ENCODE peak calls at places on chromosomes 11 and 22, in four cellular contexts. N is heart right ventricle, W is transverse colon, L is heart left ventricle. H is an unnamed sample. For H3K4me1, the result is how much of the 10 kb centered on the place peaks cover.

GRCh38 chr11:441043-441417 is 781 bp downstream of the ANO9 start:
- DNase-seq in L (peak), W (no peak), N (no peak), H (no peak)

GRCh38 chr11:117197516-117198456 is 1.4 kb upstream of the TAGLN start:
- DNase-seq in N (peak), L (no peak), W (peak), H (peak)

GRCh38 chr11:17786824-17787525 is 52.4 kb downstream of the KCNC1 start:
- DNase-seq in W (no peak), N (no peak), L (no peak), H (no peak)

GRCh38 chr11:86811637-86812321 is 11.4 kb downstream of the PRSS23 start:
- DNase-seq in N (no peak), L (no peak), W (no peak), H (no peak)

GRCh38 chr11:12961615-12962014 is 47.5 kb upstream of the RASSF10 start:
- DNase-seq in W (no peak), L (no peak), N (no peak), H (no peak)

GRCh38 chr22:46410291-46410808 is 74.8 kb downstream of the TRMU start:
- DNase-seq in W (no peak), N (no peak), L (no peak), H (no peak)

GRCh38 chr11:1054143-1055108 is 17.9 kb upstream of the MUC6 start:
- DNase-seq in N (peak), W (peak), L (peak), H (no peak)

GRCh38 chr11:35478411-35479139 is 46.8 kb downstream of the PAMR1 start:
- DNase-seq in N (no peak), W (peak), L (no peak), H (no peak)

GRCh38 chr11:72189448-72190250 is 2.3 kb upstream of the FOLR1 start:
- DNase-seq in L (no peak), W (no peak), N (no peak), H (no peak)

GRCh38 chr11:86746509-86746908 is 53.8 kb upstream of the PRSS23 start:
- DNase-seq in N (no peak), L (no peak), W (no peak), H (no peak)

GRCh38 chr22:40491990-40492631 is 121.7 kb downstream of the SGSM3 start:
- DNase-seq in N (no peak), W (no peak), L (no peak), H (no peak)

GRCh38 chr11:19276859-19277808 is 36.4 kb upstream of the E2F8 start:
- DNase-seq in W (peak), L (no peak), N (no peak), H (no peak)

GRCh38 chr22:48753752-48754517 is 1073.7 kb downstream of the BRD1 start:
- DNase-seq in L (no peak), W (no peak), N (no peak), H (no peak)

GRCh38 chr11:121321614-121322243 is 29.2 kb downstream of the SC5D start:
- DNase-seq in W (peak), L (no peak), N (no peak), H (no peak)

GRCh38 chr11:93751001-93751400 is 9.5 kb downstream of the C11orf54 start:
- DNase-seq in N (no peak), W (no peak), L (no peak), H (no peak)

GRCh38 chr22:31821572-31821971 is 67.8 kb downstream of the DEPDC5 start:
- DNase-seq in N (no peak), W (no peak), L (no peak), H (no peak)

GRCh38 chr11:45275823-45276222 is 10.3 kb downstream of the SYT13 start:
- DNase-seq in W (no peak), L (no peak), N (no peak), H (no peak)

GRCh38 chr11:77074205-77074604 is 7.4 kb downstream of the CAPN5 start:
- DNase-seq in L (no peak), W (peak), N (no peak), H (no peak)

GRCh38 chr11:35007277-35007676 is 90.9 kb downstream of the PDHX start:
- DNase-seq in W (no peak), N (no peak), L (no peak), H (no peak)

GRCh38 chr22:41381329-41382097 is at the start of gene TEF:
- DNase-seq in W (peak), L (peak), N (peak), H (peak)

GRCh38 chr11:44632466-44633123 is 67.1 kb downstream of the CD82 start:
- DNase-seq in N (peak), L (no peak), W (peak), H (no peak)

GRCh38 chr11:11789735-11790369 is 51.9 kb upstream of the USP47 start:
- DNase-seq in W (no peak), L (no peak), N (no peak), H (no peak)

GRCh38 chr11:32333335-32333991 is 101.9 kb downstream of the WT1 start:
- DNase-seq in L (peak), W (peak), N (peak), H (peak)

GRCh38 chr22:50403701-50404101 is 60.6 kb downstream of the PPP6R2 start:
- DNase-seq in W (peak), N (peak), L (peak), H (peak)

GRCh38 chr22:39356464-39356863 is 6.7 kb downstream of the SYNGR1 start:
- DNase-seq in N (no peak), W (no peak), L (no peak), H (no peak)

GRCh38 chr11:106224172-106224571 is 146.7 kb downstream of the AASDHPPT start:
- DNase-seq in W (no peak), L (no peak), N (no peak), H (no peak)

GRCh38 chr11:14342906-14343305 is 16.1 kb downstream of the RRAS2 start:
- DNase-seq in L (no peak), W (no peak), N (no peak), H (no peak)

GRCh38 chr22:37173709-37174108 is 14.3 kb downstream of the C1QTNF6 start:
- DNase-seq in L (peak), W (no peak), N (no peak), H (peak)

GRCh38 chr22:38788846-38789245 is 5.1 kb downstream of the DNAL4 start:
- DNase-seq in L (no peak), W (no peak), N (no peak), H (no peak)

GRCh38 chr11:118175031-118175531 is 1.4 kb downstream of the SCN2B start:
- DNase-seq in N (no peak), L (no peak), W (no peak), H (peak)

GRCh38 chr22:36986242-36986821 is 32.9 kb downstream of the TST start:
- DNase-seq in N (no peak), L (no peak), W (peak), H (no peak)

GRCh38 chr11:83681944-83682644 is 395.9 kb upstream of the CCDC90B start:
- DNase-seq in L (no peak), N (no peak), W (no peak), H (no peak)

GRCh38 chr11:92050305-92050704 is 174.3 kb upstream of the FAT3 start:
- DNase-seq in N (no peak), L (no peak), W (no peak), H (no peak)

GRCh38 chr11:78189851-78190250 is 1.1 kb downstream of the USP35 start:
- DNase-seq in N (no peak), W (no peak), L (no peak), H (no peak)

GRCh38 chr22:39091136-39092081 is 5.6 kb upstream of the APOBEC3H start:
- DNase-seq in W (no peak), L (no peak), N (no peak), H (no peak)

GRCh38 chr11:1228183-1228821 is 5.4 kb downstream of the MUC5B start:
- DNase-seq in W (peak), N (peak), L (peak), H (no peak)

GRCh38 chr11:29161216-29161615 is 855.6 kb downstream of the KCNA4 start:
- DNase-seq in L (no peak), N (no peak), W (no peak), H (no peak)

GRCh38 chr22:35842954-35843353 is 125.3 kb downstream of the APOL5 start:
- DNase-seq in W (no peak), N (no peak), L (no peak), H (no peak)

DNA sequence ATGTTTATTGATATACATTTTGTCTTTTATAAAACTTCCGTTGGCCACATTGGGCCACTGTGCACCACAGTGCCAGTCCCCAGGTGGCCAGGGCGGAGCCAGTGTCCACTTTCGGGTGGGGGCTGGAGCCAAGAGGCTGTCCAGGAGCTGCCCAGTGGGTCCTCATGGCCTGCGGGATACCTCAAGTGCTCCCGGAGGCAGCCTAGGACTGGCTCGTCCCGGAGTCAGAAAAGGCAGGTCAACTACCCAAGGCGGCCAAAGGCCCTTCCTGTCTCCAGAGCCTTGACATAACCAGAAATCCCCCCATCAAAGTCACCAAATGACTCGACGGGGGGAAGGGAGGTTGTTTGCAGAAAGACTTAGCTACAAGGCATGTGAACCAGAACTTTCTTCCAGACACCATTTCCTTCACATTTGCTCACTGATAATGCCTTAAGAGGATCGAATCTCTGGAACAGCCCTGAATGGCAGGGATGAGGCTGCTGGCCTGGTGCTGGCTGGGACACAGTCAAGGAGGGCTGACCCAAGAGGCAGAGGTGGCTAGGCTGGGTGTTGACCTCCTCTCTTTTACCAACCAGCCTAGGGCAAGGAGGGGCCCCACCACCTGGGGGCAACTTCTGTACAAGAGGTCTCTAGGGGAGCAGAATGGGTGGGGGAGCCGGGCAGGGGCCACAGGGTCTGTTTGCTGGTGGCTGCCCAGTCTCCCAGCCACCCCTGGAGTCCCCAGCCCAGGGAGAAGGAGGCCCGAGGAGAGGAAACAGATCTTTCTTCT is 8.4 kb downstream of the MRGPRF start:
- DNase-seq in N (no peak), W (no peak), L (no peak), H (no peak)
- H3K4me1 ChIP-seq in N (under half), W (half or more), L (under half), H (under half)

GRCh38 chr11:67439321-67440228 is 2.1 kb upstream of the PTPRCAP start:
- DNase-seq in W (peak), N (no peak), L (no peak), H (no peak)
- H3K4me1 ChIP-seq in W (under half), N (under half), L (under half), H (half or more)

GRCh38 chr22:44646668-44647067 is 55.3 kb upstream of the PRR5 start:
- DNase-seq in W (no peak), L (no peak), N (no peak), H (no peak)

GRCh38 chr22:44646141-44646540 is 55.9 kb upstream of the PRR5 start:
- DNase-seq in W (no peak), N (no peak), L (no peak), H (no peak)

GRCh38 chr22:44645531-44645930 is 56.5 kb upstream of the PRR5 start:
- DNase-seq in W (no peak), L (no peak), N (no peak), H (no peak)

GRCh38 chr22:44647141-44647540 is 54.9 kb upstream of the PRR5 start:
- DNase-seq in N (no peak), W (no peak), L (no peak), H (no peak)

GRCh38 chr22:44645083-44645482 is 56.9 kb upstream of the PRR5 start:
- DNase-seq in N (no peak), W (no peak), L (no peak), H (no peak)
- H3K4me1 ChIP-seq in N (under half), W (under half), L (under half), H (under half)

GRCh38 chr11:73317803-73318202 is 9.7 kb downstream of the ARHGEF17 start:
- DNase-seq in L (no peak), N (no peak), W (no peak), H (no peak)
- H3K4me1 ChIP-seq in L (under half), N (half or more), W (under half), H (half or more)

GRCh38 chr11:7523416-7524210 is 9.8 kb downstream of the PPFIBP2 start:
- DNase-seq in L (no peak), W (no peak), N (no peak), H (no peak)
- H3K4me1 ChIP-seq in L (under half), W (under half), N (under half), H (under half)

GRCh38 chr11:61775606-61776554 is 16.5 kb downstream of the TMEM258 start:
- DNase-seq in W (no peak), L (peak), N (no peak), H (no peak)

GRCh38 chr11:61775106-61775505 is 17.3 kb downstream of the TMEM258 start:
- DNase-seq in W (no peak), N (no peak), L (peak), H (no peak)

GRCh38 chr11:61777234-61778090 is 14.9 kb downstream of the TMEM258 start:
- DNase-seq in L (peak), N (peak), W (peak), H (peak)

GRCh38 chr11:61778357-61778886 is 14.0 kb downstream of the TMEM258 start:
- DNase-seq in L (peak), W (no peak), N (no peak), H (no peak)

GRCh38 chr11:61776561-61777075 is 15.8 kb downstream of the TMEM258 start:
- DNase-seq in L (peak), W (peak), N (peak), H (no peak)
- H3K4me1 ChIP-seq in L (under half), W (under half), N (under half), H (under half)

GRCh38 chr11:122706689-122707088 is 51.2 kb downstream of the UBASH3B start:
- DNase-seq in W (no peak), L (no peak), N (no peak), H (no peak)
- H3K4me1 ChIP-seq in W (under half), L (under half), N (under half), H (under half)

GRCh38 chr22:30212363-30212995 is 34.1 kb downstream of the LIF start:
- DNase-seq in N (peak), W (peak), L (no peak), H (no peak)
- H3K4me1 ChIP-seq in N (under half), W (under half), L (under half), H (under half)

DNA sequence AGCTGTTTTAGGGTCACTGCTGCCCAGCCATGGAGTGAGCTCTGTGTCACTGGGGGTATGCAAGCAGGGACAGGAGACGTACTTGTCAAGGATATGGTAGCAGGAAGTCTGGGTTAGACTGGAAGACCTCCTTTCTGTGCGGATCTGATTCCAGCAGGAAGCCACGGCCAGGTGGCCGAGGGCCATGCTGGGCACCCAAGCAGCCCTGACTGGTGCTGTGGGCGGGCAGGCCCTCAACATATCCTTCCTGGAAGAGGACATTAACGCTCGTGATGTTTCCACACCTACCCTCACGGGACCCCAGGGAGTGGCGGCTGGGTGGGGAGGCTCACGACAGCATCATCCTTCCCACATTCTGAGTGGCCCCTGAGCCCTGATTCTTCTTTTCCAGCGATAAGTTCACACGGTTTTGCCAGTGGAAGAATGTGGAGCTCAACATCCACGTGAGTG is 8.7 kb upstream of the ANKRD13D start:
- DNase-seq in N (no peak), L (peak), W (peak), H (no peak)
- H3K4me1 ChIP-seq in N (under half), L (under half), W (under half), H (half or more)

GRCh38 chr11:61267437-61267841 is 26.5 kb downstream of the PGA5 start:
- DNase-seq in W (peak), N (no peak), L (no peak), H (no peak)
- H3K4me1 ChIP-seq in W (under half), N (under half), L (under half), H (under half)

H was measured in left ventricle myocardium inferior.